ENCODE peak calls at places on chromosome 6, in four cellular contexts. M is SK-N-SH, P is Panc1, E is prostate gland. K is an unnamed sample.

GRCh38 chr6:166663568-166663967 is 36.5 kb upstream of the RPS6KA2 start:
- DNase-seq in E (no peak), P (no peak), M (no peak), K (no peak)

GRCh38 chr6:2632943-2633584 is 117.7 kb downstream of the MYLK4 start:
- DNase-seq in E (no peak), P (no peak), M (no peak), K (no peak)

GRCh38 chr6:165056292-165056691 is 253.1 kb downstream of the C6orf118 start:
- DNase-seq in E (no peak), M (no peak), P (no peak), K (no peak)

GRCh38 chr6:143634486-143634885 is 43.3 kb upstream of the PHACTR2 start:
- DNase-seq in P (no peak), M (no peak), E (no peak), K (no peak)

GRCh38 chr6:16758163-16758975 is 2.9 kb downstream of the ATXN1 start:
- DNase-seq in M (no peak), E (no peak), P (no peak), K (no peak)

GRCh38 chr6:63537126-63537958 is 34.9 kb upstream of the LOC128125822 start:
- DNase-seq in M (no peak), P (no peak), E (no peak), K (no peak)

GRCh38 chr6:142482249-142482648 is 180.4 kb downstream of the ADGRG6 start:
- DNase-seq in E (no peak), M (no peak), P (no peak), K (no peak)

GRCh38 chr6:45724511-45724910 is 291.1 kb downstream of the CLIC5 start:
- DNase-seq in M (no peak), P (no peak), E (no peak), K (no peak)

GRCh38 chr6:139763468-139764214 is 389.2 kb upstream of the CITED2 start:
- DNase-seq in E (no peak), M (no peak), P (no peak), K (no peak)

GRCh38 chr6:14109411-14109826 is 8.2 kb upstream of the CD83 start:
- DNase-seq in M (no peak), P (no peak), E (no peak), K (no peak)
- H3K27ac ChIP-seq in M (no peak), P (no peak), E (no peak), K (peak)

GRCh38 chr6:39887692-39888450 is 46.4 kb downstream of the MOCS1 start:
- DNase-seq in E (no peak), M (no peak), P (no peak), K (no peak)
- TF ChIP-seq POLR2AphosphoS5 in E (no peak), M (no peak), P (no peak), K (peak)

GRCh38 chr6:159043986-159044385 is 805 bp downstream of the TAGAP start:
- DNase-seq in M (no peak), E (no peak), P (no peak), K (no peak)
- H3K27ac ChIP-seq in M (no peak), E (no peak), P (no peak), K (peak)

GRCh38 chr6:79810153-79810806 is 137.1 kb downstream of the ELOVL4 start:
- DNase-seq in E (no peak), P (no peak), M (peak), K (no peak)
- TF ChIP-seq POLR2AphosphoS5 in E (no peak), P (no peak), M (peak), K (no peak)

GRCh38 chr6:73515204-73516101 is 5.4 kb downstream of the EEF1A1 start:
- DNase-seq in P (no peak), E (peak), M (peak), K (no peak)

GRCh38 chr6:73514746-73515110 is 6.1 kb downstream of the EEF1A1 start:
- DNase-seq in P (no peak), E (no peak), M (no peak), K (no peak)

GRCh38 chr6:73516712-73517489 is 3.9 kb downstream of the EEF1A1 start:
- DNase-seq in E (no peak), P (no peak), M (no peak), K (no peak)

GRCh38 chr6:73511796-73512195 is 9.0 kb downstream of the EEF1A1 start:
- DNase-seq in E (no peak), M (no peak), P (no peak), K (no peak)

DNA sequence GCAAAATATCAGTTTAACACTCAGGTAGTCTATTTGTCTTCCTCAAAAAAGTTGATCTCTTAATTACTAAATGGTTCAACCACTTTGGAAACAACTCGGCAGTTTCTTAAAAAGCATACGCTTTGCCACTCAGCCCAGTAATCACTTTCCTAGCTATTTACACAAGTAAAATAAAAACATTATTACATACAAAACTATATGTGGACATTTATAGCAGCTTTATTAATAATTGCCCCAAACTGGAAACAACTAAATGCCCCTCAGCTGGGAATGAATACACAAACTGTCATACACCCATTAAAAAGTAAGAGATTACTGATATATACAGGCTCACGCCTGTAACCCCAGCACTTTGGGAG is 7.4 kb downstream of the EEF1A1 start:
- DNase-seq in P (no peak), M (no peak), E (no peak), K (no peak)
- H3K27ac ChIP-seq in P (peak), M (peak), E (no peak), K (no peak)

GRCh38 chr6:82980086-82980485 is 85.6 kb downstream of the UBE3D start:
- DNase-seq in E (no peak), M (no peak), P (no peak), K (no peak)

GRCh38 chr6:82987951-82988350 is 77.7 kb downstream of the UBE3D start:
- DNase-seq in P (no peak), M (no peak), E (no peak), K (no peak)

GRCh38 chr6:82987416-82987815 is 78.2 kb downstream of the UBE3D start:
- DNase-seq in E (no peak), P (no peak), M (no peak), K (no peak)

GRCh38 chr6:82988904-82989303 is 76.7 kb downstream of the UBE3D start:
- DNase-seq in P (no peak), M (no peak), E (no peak), K (no peak)

DNA sequence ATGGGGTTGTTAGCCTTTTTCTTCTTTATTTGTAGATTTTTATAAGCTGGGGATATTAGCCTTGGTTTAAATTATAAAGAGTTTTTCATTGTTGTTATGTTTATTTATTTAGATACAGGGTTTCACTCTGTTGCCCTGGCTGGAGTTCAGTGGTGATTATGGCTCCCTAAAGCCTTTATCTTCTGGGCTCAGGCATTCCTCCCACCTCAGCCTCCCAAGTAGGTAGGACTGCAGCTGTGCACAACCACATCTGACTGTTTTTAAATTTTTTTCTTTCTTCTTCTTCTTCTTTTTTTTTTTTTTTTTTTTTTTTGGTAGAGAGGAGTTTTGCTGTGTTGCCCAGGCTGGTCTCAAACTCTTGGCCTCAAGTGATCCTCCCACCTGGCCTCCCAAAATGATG is 80.9 kb downstream of the UBE3D start:
- DNase-seq in P (no peak), E (no peak), M (no peak), K (no peak)
- TF ChIP-seq POLR2AphosphoS5 in P (no peak), E (no peak), M (no peak), K (no peak)

DNA sequence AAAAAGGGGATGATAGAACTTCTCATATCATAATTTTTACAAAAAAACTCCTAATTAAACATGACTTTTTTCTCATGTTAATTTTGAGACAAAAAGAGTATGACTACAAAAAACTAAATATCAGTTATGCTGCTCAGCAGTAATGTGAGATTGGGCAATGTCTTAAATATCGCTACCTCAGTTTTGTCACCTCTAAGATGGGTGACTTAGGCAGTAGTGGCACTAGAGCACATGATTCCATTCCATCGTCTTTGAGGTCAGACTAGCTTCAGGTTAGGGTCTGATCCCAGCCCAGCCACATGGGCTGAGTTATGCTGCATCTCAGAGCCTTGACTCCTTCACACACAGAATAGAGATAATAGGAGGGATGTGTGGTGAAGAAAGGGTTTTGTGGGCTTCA is 11.0 kb downstream of the DCBLD1 start:
- DNase-seq in E (no peak), P (no peak), M (no peak), K (no peak)
- H3K27ac ChIP-seq in E (no peak), P (peak), M (peak), K (peak)

GRCh38 chr6:121780325-121781313 is 345.2 kb downstream of the GJA1 start:
- DNase-seq in P (no peak), E (peak), M (no peak), K (peak)
- TF ChIP-seq POLR2AphosphoS5 in P (no peak), E (peak), M (peak), K (no peak)

GRCh38 chr6:40512340-40512739 is 74.8 kb downstream of the LRFN2 start:
- DNase-seq in E (no peak), P (no peak), M (peak), K (no peak)
- H3K27ac ChIP-seq in E (no peak), P (no peak), M (no peak), K (no peak)

K was measured in upper lobe of left lung.